ENCODE peak calls at places on chromosome 12, in seven cellular contexts. E is HFFc6, F is right lobe of liver, N is stomach, Q is thyroid gland, M is cardiac muscle cell, V is astrocyte. W is an unnamed sample.

GRCh38 chr12:114166360-114166759 is 200.2 kb upstream of the RBM19 start:
- DNase-seq in E (peak; percentile 32), F (no peak), N (no peak), Q (peak; percentile 40), M (peak; percentile 79), V (peak; percentile 9), W (no peak)

GRCh38 chr12:54373619-54374554 is 9.6 kb upstream of the GPR84 start:
- DNase-seq in E (no peak), F (no peak), N (no peak), Q (no peak), M (no peak), V (no peak), W (no peak)

GRCh38 chr12:122669397-122670070 is 33.6 kb downstream of the HCAR2 start:
- DNase-seq in E (peak; percentile 59), F (no peak), N (peak; percentile 52), Q (peak; percentile 41), M (no peak), V (peak; percentile 80), W (no peak)

GRCh38 chr12:55694188-55694515 is 13.6 kb downstream of the ITGA7 start:
- DNase-seq in E (no peak), F (no peak), N (no peak), Q (no peak), M (no peak), V (no peak), W (no peak)

GRCh38 chr12:50070314-50071060 is 13.1 kb downstream of the ASIC1 start:
- DNase-seq in E (peak; percentile 76), F (peak; percentile 74), N (peak; percentile 83), Q (peak; percentile 69), M (peak; percentile 82), V (peak; percentile 51), W (no peak)

GRCh38 chr12:48999371-49000131 is at the start of gene DDN:
- DNase-seq in E (peak; percentile 53), F (no peak), N (peak; percentile 46), Q (no peak), M (peak; percentile 83), V (no peak), W (no peak)

GRCh38 chr12:54407183-54407905 is 11.7 kb downstream of the ITGA5 start:
- DNase-seq in E (no peak), F (no peak), N (no peak), Q (no peak), M (no peak), V (no peak), W (no peak)

GRCh38 chr12:105279460-105280056 is 43.6 kb upstream of the APPL2 start:
- DNase-seq in E (peak; percentile 25), F (no peak), N (peak; percentile 33), Q (peak; percentile 4), M (peak; percentile 45), V (no peak), W (no peak)

GRCh38 chr12:64088431-64089349 is 133.4 kb downstream of the KICS2 start:
- DNase-seq in E (peak; percentile 93), F (no peak), N (peak; percentile 75), Q (peak; percentile 81), M (peak; percentile 47), V (peak; percentile 96), W (peak; percentile 2)

GRCh38 chr12:104672096-104672445 is 215.3 kb downstream of the CHST11 start:
- DNase-seq in E (no peak), F (no peak), N (no peak), Q (peak; percentile 16), M (no peak), V (no peak), W (no peak)

GRCh38 chr12:47812797-47813490 is 6.8 kb downstream of the HDAC7 start:
- DNase-seq in E (peak; percentile 83), F (peak; percentile 79), N (peak; percentile 85), Q (peak; percentile 94), M (peak; percentile 94), V (peak; percentile 84), W (no peak)

GRCh38 chr12:50528800-50529199 is 24.0 kb downstream of the DIP2B start:
- DNase-seq in E (no peak), F (no peak), N (no peak), Q (no peak), M (no peak), V (no peak), W (no peak)

GRCh38 chr12:124449623-124450375 is 117.6 kb downstream of the NCOR2 start:
- DNase-seq in E (no peak), F (no peak), N (no peak), Q (no peak), M (no peak), V (no peak), W (no peak)

GRCh38 chr12:92561543-92561899 is 141.3 kb upstream of the PLEKHG7 start:
- DNase-seq in E (peak; percentile 69), F (no peak), N (peak; percentile 73), Q (peak; percentile 71), M (no peak), V (peak; percentile 92), W (no peak)

GRCh38 chr12:59595097-59595496 is 732 bp upstream of the SLC16A7 start:
- DNase-seq in E (no peak), F (no peak), N (no peak), Q (no peak), M (no peak), V (no peak), W (no peak)

GRCh38 chr12:110965574-110965973 is 45.2 kb upstream of the MYL2 start:
- DNase-seq in E (no peak), F (no peak), N (no peak), Q (no peak), M (no peak), V (no peak), W (no peak)

GRCh38 chr12:52924764-52925716 is 20.2 kb upstream of the KRT8 start:
- DNase-seq in E (peak; percentile 90), F (no peak), N (no peak), Q (peak; percentile 22), M (peak; percentile 84), V (peak; percentile 99), W (no peak)

GRCh38 chr12:18281941-18282340 is 20.6 kb downstream of the PIK3C2G start:
- DNase-seq in E (no peak), F (no peak), N (no peak), Q (no peak), M (no peak), V (peak; percentile 51), W (no peak)

GRCh38 chr12:120971299-120972180 is 6.8 kb upstream of the HNF1A start:
- DNase-seq in E (peak; percentile 64), F (peak; percentile 38), N (no peak), Q (peak; percentile 19), M (peak; percentile 66), V (peak; percentile 29), W (no peak)

GRCh38 chr12:104665296-104665695 is 208.5 kb downstream of the CHST11 start:
- DNase-seq in E (no peak), F (no peak), N (no peak), Q (no peak), M (no peak), V (no peak), W (no peak)

GRCh38 chr12:65535951-65536350 is 257.5 kb downstream of the MSRB3 start:
- DNase-seq in E (peak; percentile 35), F (no peak), N (no peak), Q (no peak), M (no peak), V (no peak), W (no peak)

GRCh38 chr12:91072931-91073330 is 15.1 kb upstream of the KERA start:
- DNase-seq in E (no peak), F (no peak), N (no peak), Q (no peak), M (no peak), V (peak; percentile 24), W (no peak)

GRCh38 chr12:91074068-91074819 is 16.4 kb upstream of the KERA start:
- DNase-seq in E (no peak), F (no peak), N (no peak), Q (no peak), M (no peak), V (peak; percentile 22), W (no peak)

GRCh38 chr12:91077228-91077954 is 19.6 kb upstream of the KERA start:
- DNase-seq in E (no peak), F (no peak), N (no peak), Q (no peak), M (no peak), V (no peak), W (no peak)

GRCh38 chr12:91074851-91075250 is 17.0 kb upstream of the KERA start:
- DNase-seq in E (no peak), F (no peak), N (no peak), Q (no peak), M (no peak), V (no peak), W (no peak)

DNA sequence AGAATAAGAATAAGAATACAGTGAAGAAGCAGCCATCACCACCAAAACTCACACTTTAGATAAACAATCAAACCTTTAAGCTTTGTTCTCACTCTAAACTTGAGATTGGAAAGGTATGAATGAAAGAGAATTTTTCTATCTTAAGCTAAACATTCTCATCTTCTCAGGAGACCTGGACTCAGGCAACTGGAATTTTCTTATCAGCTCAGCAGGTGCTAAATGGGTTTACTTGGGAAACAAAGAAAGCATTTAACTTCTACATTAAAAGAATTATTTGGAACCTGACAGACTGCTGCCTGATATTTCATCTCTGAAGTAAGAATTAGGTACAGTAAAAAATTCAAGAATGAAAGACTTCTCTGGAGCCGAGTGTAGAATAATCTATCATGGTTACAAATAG is 20.7 kb upstream of the KERA start:
- DNase-seq in E (no peak), F (no peak), N (no peak), Q (no peak), M (no peak), V (peak; percentile 28), W (no peak)
- TF ChIP-seq CTCF in E (no peak), F (no peak), N (no peak), Q (no peak), M (no peak), V (no peak), W (no peak)

GRCh38 chr12:41663487-41664258 is 475.6 kb downstream of the PDZRN4 start:
- DNase-seq in E (no peak), F (no peak), N (no peak), Q (no peak), M (peak; percentile 63), V (peak; percentile 16), W (no peak)
- TF ChIP-seq CTCF in E (peak; percentile 51), F (peak; percentile 34), N (peak; percentile 35), Q (no peak), M (no peak), V (peak; percentile 32), W (peak; percentile 38)

GRCh38 chr12:30754750-30755394 is at the start of gene CAPRIN2:
- DNase-seq in E (peak; percentile 92), F (peak; percentile 99), N (peak; percentile 98), Q (peak; percentile 96), M (peak; percentile 98), V (peak; percentile 90), W (peak; percentile 85)

GRCh38 chr12:30752255-30752654 is 2.5 kb downstream of the CAPRIN2 start:
- DNase-seq in E (no peak), F (no peak), N (no peak), Q (no peak), M (no peak), V (no peak), W (no peak)

GRCh38 chr12:30754383-30754749 is 385 bp downstream of the CAPRIN2 start:
- DNase-seq in E (no peak), F (no peak), N (no peak), Q (no peak), M (no peak), V (peak; percentile 5), W (no peak)

GRCh38 chr12:30753761-30754382 is 879 bp downstream of the CAPRIN2 start:
- DNase-seq in E (peak; percentile 5), F (no peak), N (no peak), Q (no peak), M (no peak), V (peak; percentile 41), W (no peak)

GRCh38 chr12:30753233-30753632 is 1.5 kb downstream of the CAPRIN2 start:
- DNase-seq in E (no peak), F (no peak), N (no peak), Q (no peak), M (peak; percentile 50), V (peak; percentile 37), W (no peak)
- TF ChIP-seq CTCF in E (peak; percentile 55), F (no peak), N (no peak), Q (no peak), M (peak; percentile 65), V (peak; percentile 39), W (no peak)

GRCh38 chr12:132600048-132601032 is 10.0 kb downstream of the LRCOL1 start:
- DNase-seq in E (peak; percentile 18), F (peak; percentile 80), N (peak; percentile 60), Q (peak; percentile 79), M (peak; percentile 84), V (peak; percentile 44), W (no peak)
- TF ChIP-seq CTCF in E (peak; percentile 74), F (peak; percentile 70), N (peak; percentile 42), Q (peak; percentile 53), M (peak; percentile 79), V (peak; percentile 36), W (no peak)

W was measured in esophagus squamous epithelium.